ENCODE peak calls at places on chromosome 16, in six cellular contexts. One of them, this sample, is unnamed.

GRCh38 chr16:82761236-82761635 is 134.5 kb downstream of the CDH13 start:
- DNase-seq in heart left ventricle: peak
- DNase-seq in adrenal gland: peak
- DNase-seq in GM12891: no peak
- DNase-seq in H1: no peak
- DNase-seq in A549: no peak
- DNase-seq in this sample: no peak

GRCh38 chr16:50878536-50878935 is 136.7 kb downstream of the CYLD start:
- DNase-seq in heart left ventricle: no peak
- DNase-seq in adrenal gland: no peak
- DNase-seq in GM12891: no peak
- DNase-seq in H1: no peak
- DNase-seq in A549: no peak
- DNase-seq in this sample: no peak

GRCh38 chr16:30068750-30069574 is 3.4 kb downstream of the ALDOA start:
- DNase-seq in heart left ventricle: peak
- DNase-seq in adrenal gland: peak
- DNase-seq in GM12891: no peak
- DNase-seq in H1: no peak
- DNase-seq in A549: no peak
- DNase-seq in this sample: no peak

GRCh38 chr16:69706256-69706974 is 19.9 kb downstream of the NQO1 start:
- DNase-seq in heart left ventricle: no peak
- DNase-seq in adrenal gland: no peak
- DNase-seq in GM12891: no peak
- DNase-seq in H1: no peak
- DNase-seq in A549: no peak
- DNase-seq in this sample: no peak

GRCh38 chr16:88507231-88507743 is 54.2 kb downstream of the ZFPM1 start:
- DNase-seq in heart left ventricle: no peak
- DNase-seq in adrenal gland: no peak
- DNase-seq in GM12891: no peak
- DNase-seq in H1: no peak
- DNase-seq in A549: peak
- DNase-seq in this sample: no peak

GRCh38 chr16:51148674-51149228 is 2.3 kb downstream of the SALL1 start:
- DNase-seq in heart left ventricle: no peak
- DNase-seq in adrenal gland: no peak
- DNase-seq in GM12891: no peak
- DNase-seq in H1: no peak
- DNase-seq in A549: no peak
- DNase-seq in this sample: no peak

GRCh38 chr16:720990-721764 is at the start of gene ANTKMT:
- DNase-seq in heart left ventricle: peak
- DNase-seq in adrenal gland: peak
- DNase-seq in GM12891: peak
- DNase-seq in H1: peak
- DNase-seq in A549: peak
- DNase-seq in this sample: peak

GRCh38 chr16:74073471-74073870 is 223.1 kb upstream of the PSMD7 start:
- DNase-seq in heart left ventricle: no peak
- DNase-seq in adrenal gland: no peak
- DNase-seq in GM12891: no peak
- DNase-seq in H1: no peak
- DNase-seq in A549: no peak
- DNase-seq in this sample: no peak

GRCh38 chr16:53968896-53969295 is 264.9 kb downstream of the FTO start:
- DNase-seq in heart left ventricle: no peak
- DNase-seq in adrenal gland: no peak
- DNase-seq in GM12891: no peak
- DNase-seq in H1: no peak
- DNase-seq in A549: no peak
- DNase-seq in this sample: no peak

GRCh38 chr16:74577882-74578366 is 29.0 kb downstream of the GLG1 start:
- DNase-seq in heart left ventricle: no peak
- DNase-seq in adrenal gland: no peak
- DNase-seq in GM12891: no peak
- DNase-seq in H1: no peak
- DNase-seq in A549: no peak
- DNase-seq in this sample: no peak

GRCh38 chr16:67443299-67443698 is 12.4 kb downstream of the HSD11B2 start:
- DNase-seq in heart left ventricle: peak
- DNase-seq in adrenal gland: peak
- DNase-seq in GM12891: no peak
- DNase-seq in H1: no peak
- DNase-seq in A549: no peak
- DNase-seq in this sample: no peak

GRCh38 chr16:75265911-75266701 is 14.7 kb upstream of the BCAR1 start:
- DNase-seq in heart left ventricle: peak
- DNase-seq in adrenal gland: peak
- DNase-seq in GM12891: peak
- DNase-seq in H1: peak
- DNase-seq in A549: peak
- DNase-seq in this sample: peak

GRCh38 chr16:50303605-50304466 is 37.5 kb downstream of the ADCY7 start:
- DNase-seq in heart left ventricle: no peak
- DNase-seq in adrenal gland: no peak
- DNase-seq in GM12891: no peak
- DNase-seq in H1: peak
- DNase-seq in A549: no peak
- DNase-seq in this sample: no peak

GRCh38 chr16:27795992-27796614 is 246.2 kb downstream of the KATNIP start:
- DNase-seq in heart left ventricle: peak
- DNase-seq in adrenal gland: peak
- DNase-seq in GM12891: no peak
- DNase-seq in H1: peak
- DNase-seq in A549: no peak
- DNase-seq in this sample: peak

GRCh38 chr16:12658506-12658905 is 145.2 kb downstream of the CPPED1 start:
- DNase-seq in heart left ventricle: no peak
- DNase-seq in adrenal gland: no peak
- DNase-seq in GM12891: no peak
- DNase-seq in H1: no peak
- DNase-seq in A549: no peak
- DNase-seq in this sample: no peak

DNA sequence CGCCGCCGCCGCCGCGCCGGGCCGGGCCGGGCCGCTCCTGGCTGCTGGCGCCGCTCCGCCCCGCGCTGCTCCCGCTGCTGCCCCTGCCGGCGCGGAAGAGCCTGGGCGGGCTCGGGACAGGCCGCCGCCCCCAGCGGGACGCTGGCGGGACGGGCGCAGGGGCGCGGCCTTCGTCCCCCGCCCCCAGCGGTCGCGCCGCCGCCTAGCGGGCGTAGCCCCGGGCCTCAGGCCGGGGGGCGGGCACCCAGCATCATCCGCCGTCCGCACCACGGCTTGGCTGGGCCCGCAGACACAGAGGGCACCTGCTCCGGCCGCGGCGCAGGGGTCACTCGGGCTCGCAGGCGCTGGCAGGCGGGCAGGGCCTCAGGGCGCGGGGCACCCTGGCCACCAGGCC is at the start of gene AMFR:
- DNase-seq in heart left ventricle: peak
- DNase-seq in adrenal gland: peak
- DNase-seq in GM12891: peak
- DNase-seq in H1: peak
- DNase-seq in A549: peak
- DNase-seq in this sample: peak
- TF ChIP-seq POLR2A in heart left ventricle: no peak
- TF ChIP-seq POLR2A in adrenal gland: peak
- TF ChIP-seq POLR2A in GM12891: no peak
- TF ChIP-seq POLR2A in H1: no peak
- TF ChIP-seq POLR2A in A549: peak
- TF ChIP-seq POLR2A in this sample: peak

GRCh38 chr16:4510747-4511426 is 27.7 kb downstream of the CDIP1 start:
- DNase-seq in heart left ventricle: no peak
- DNase-seq in adrenal gland: no peak
- DNase-seq in GM12891: no peak
- DNase-seq in H1: no peak
- DNase-seq in A549: no peak
- DNase-seq in this sample: peak

GRCh38 chr16:4511441-4512082 is 27.0 kb downstream of the CDIP1 start:
- DNase-seq in heart left ventricle: peak
- DNase-seq in adrenal gland: peak
- DNase-seq in GM12891: no peak
- DNase-seq in H1: peak
- DNase-seq in A549: peak
- DNase-seq in this sample: peak

GRCh38 chr16:4513881-4514280 is 24.7 kb downstream of the CDIP1 start:
- DNase-seq in heart left ventricle: no peak
- DNase-seq in adrenal gland: no peak
- DNase-seq in GM12891: no peak
- DNase-seq in H1: no peak
- DNase-seq in A549: no peak
- DNase-seq in this sample: no peak

GRCh38 chr16:4513086-4513860 is 25.3 kb downstream of the CDIP1 start:
- DNase-seq in heart left ventricle: peak
- DNase-seq in adrenal gland: no peak
- DNase-seq in GM12891: no peak
- DNase-seq in H1: no peak
- DNase-seq in A549: no peak
- DNase-seq in this sample: peak

DNA sequence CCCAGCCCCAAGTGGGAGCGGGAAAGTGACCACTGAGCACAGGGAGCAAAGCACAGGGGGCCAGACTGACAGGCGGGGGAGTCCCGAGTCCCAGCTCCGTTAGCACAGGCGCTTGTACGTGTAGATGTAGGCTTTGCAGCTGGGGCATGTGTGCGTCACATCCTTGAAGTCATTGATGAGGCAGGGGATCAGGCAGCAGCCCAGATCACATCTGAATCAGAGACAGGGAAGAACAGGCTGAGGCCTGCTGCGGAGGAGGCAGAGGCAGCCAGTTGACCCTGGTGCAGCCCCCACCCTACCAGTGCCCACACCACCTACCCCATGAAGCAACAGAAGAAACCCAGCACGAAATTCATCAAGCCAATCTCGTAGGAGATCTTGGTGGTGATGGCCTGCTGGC is 26.1 kb downstream of the CDIP1 start:
- DNase-seq in heart left ventricle: peak
- DNase-seq in adrenal gland: no peak
- DNase-seq in GM12891: no peak
- DNase-seq in H1: no peak
- DNase-seq in A549: no peak
- DNase-seq in this sample: no peak
- TF ChIP-seq POLR2A in heart left ventricle: no peak
- TF ChIP-seq POLR2A in adrenal gland: no peak
- TF ChIP-seq POLR2A in GM12891: no peak
- TF ChIP-seq POLR2A in H1: no peak
- TF ChIP-seq POLR2A in A549: no peak
- TF ChIP-seq POLR2A in this sample: no peak

DNA sequence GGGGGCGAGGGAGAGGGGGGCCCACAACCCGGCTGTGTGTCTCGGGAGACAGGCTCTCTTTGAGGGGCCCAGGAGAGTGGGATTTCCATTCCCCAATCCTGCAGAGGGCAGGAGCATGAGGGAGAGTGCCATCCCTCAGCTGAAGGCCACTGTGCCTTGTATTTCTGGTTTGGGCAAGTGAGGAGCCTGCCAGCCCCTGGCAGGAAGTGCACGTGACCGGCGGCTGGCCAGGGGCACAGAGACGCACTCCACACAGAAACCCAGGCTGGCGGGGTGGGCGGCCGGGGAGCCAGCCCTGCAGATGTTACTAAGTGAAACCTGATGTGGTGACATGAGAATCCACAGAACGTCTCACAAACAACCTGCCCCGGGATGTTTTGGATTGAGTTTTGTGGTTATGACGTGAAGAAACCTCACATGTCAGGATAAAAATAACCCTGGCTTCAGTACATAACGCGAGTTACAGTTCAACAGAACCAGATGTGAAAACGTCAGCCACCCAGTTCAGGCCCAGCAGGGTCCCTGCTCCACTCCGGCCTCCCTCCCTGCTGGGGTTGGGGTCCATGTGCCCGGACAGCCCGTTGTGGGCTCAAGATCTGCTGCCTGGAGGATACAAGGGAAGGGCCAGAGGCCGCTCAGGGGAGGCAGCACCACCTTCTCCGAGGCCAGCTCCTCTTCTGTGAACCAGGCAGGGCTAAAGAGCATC is 51.7 kb upstream of the MTSS2 start:
- DNase-seq in heart left ventricle: peak
- DNase-seq in adrenal gland: peak
- DNase-seq in GM12891: peak
- DNase-seq in H1: no peak
- DNase-seq in A549: no peak
- DNase-seq in this sample: no peak
- TF ChIP-seq POLR2A in heart left ventricle: peak
- TF ChIP-seq POLR2A in adrenal gland: peak
- TF ChIP-seq POLR2A in GM12891: peak
- TF ChIP-seq POLR2A in H1: no peak
- TF ChIP-seq POLR2A in A549: no peak
- TF ChIP-seq POLR2A in this sample: no peak

GRCh38 chr16:80544326-80544725 is 3.5 kb downstream of the DYNLRB2 start:
- DNase-seq in heart left ventricle: no peak
- DNase-seq in adrenal gland: no peak
- DNase-seq in GM12891: no peak
- DNase-seq in H1: no peak
- DNase-seq in A549: no peak
- DNase-seq in this sample: no peak

GRCh38 chr16:80541306-80541694 is 507 bp downstream of the DYNLRB2 start:
- DNase-seq in heart left ventricle: no peak
- DNase-seq in adrenal gland: no peak
- DNase-seq in GM12891: no peak
- DNase-seq in H1: no peak
- DNase-seq in A549: no peak
- DNase-seq in this sample: no peak

GRCh38 chr16:80536246-80536645 is 4.5 kb upstream of the DYNLRB2 start:
- DNase-seq in heart left ventricle: no peak
- DNase-seq in adrenal gland: no peak
- DNase-seq in GM12891: no peak
- DNase-seq in H1: no peak
- DNase-seq in A549: no peak
- DNase-seq in this sample: peak

GRCh38 chr16:80543162-80543561 is 2.4 kb downstream of the DYNLRB2 start:
- DNase-seq in heart left ventricle: no peak
- DNase-seq in adrenal gland: no peak
- DNase-seq in GM12891: no peak
- DNase-seq in H1: no peak
- DNase-seq in A549: no peak
- DNase-seq in this sample: no peak

DNA sequence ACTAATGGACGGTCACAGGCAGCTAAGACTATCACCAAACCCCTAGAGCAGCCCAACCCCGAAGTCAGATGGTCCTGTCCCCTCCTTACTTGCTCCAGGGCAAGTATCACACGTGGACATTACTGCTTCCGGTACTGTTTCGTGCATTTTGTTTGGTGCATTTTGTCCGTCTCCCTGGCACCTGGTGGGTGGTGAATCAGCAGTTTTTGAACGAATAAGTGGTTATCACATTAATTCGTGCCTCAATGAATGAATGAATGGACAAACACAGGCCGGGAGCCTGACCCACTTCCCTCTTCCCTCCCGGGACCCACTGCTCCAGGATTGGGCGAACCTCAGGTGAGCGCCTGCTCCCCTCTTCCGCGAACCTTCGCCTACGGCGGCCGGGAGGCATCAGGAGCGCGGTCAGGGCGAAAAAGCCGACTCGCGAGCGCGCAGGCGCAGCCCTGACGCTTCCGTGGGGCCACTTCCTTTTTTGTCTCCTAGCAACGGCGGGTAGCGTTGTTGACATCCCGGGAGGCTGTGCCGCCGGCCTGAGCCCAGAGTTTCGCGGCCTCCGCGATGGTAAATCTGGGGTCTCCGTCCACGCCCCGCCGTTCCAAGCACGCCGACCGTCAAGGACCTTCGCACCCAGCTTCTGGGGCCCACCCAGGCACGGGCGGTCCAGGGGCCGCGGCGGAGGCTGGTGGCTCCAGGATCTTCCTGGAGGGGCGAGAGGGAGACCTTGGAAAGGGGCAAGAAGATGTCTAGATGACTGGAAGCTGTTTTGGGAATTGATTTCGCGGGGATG is at the start of gene DYNLRB2:
- DNase-seq in heart left ventricle: peak
- DNase-seq in adrenal gland: peak
- DNase-seq in GM12891: peak
- DNase-seq in H1: peak
- DNase-seq in A549: peak
- DNase-seq in this sample: peak
- TF ChIP-seq POLR2A in heart left ventricle: peak
- TF ChIP-seq POLR2A in adrenal gland: no peak
- TF ChIP-seq POLR2A in GM12891: peak
- TF ChIP-seq POLR2A in H1: peak
- TF ChIP-seq POLR2A in A549: peak
- TF ChIP-seq POLR2A in this sample: peak

This sample was measured in erythroblast.